ENCODE peak calls at places on chromosomes 7 and 10, in ten cellular contexts. J, K, X, G, C, A, L, S, B and F are unnamed samples.

GRCh38 chr10:29517352-29517923 is 117.3 kb downstream of the SVIL start:
- DNase-seq in L (peak), C (peak), S (peak), J (peak), K (peak), A (no peak), G (no peak), X (peak), B (no peak), F (no peak)

GRCh38 chr10:43471146-43471545 is 34.2 kb downstream of the ZNF487 start:
- DNase-seq in S (no peak), A (no peak), B (no peak), C (no peak), J (no peak), X (no peak), L (no peak), G (no peak), K (no peak), F (no peak)

GRCh38 chr10:78672898-78673297 is 395.9 kb upstream of the ZMIZ1 start:
- DNase-seq in X (peak), S (no peak), K (peak), A (peak), B (peak), J (no peak), L (no peak), G (no peak), C (no peak), F (no peak)

GRCh38 chr10:27240891-27241639 is 468 bp upstream of the ACBD5 start:
- DNase-seq in B (no peak), K (peak), A (no peak), X (no peak), C (peak), L (peak), J (peak), S (peak), G (no peak), F (no peak)

GRCh38 chr10:104353325-104354048 is at the start of gene CFAP58:
- DNase-seq in A (no peak), L (peak), X (peak), J (peak), K (peak), G (no peak), C (peak), B (peak), S (peak), F (peak)

GRCh38 chr10:127990846-127991542 is 84.1 kb downstream of the PTPRE start:
- DNase-seq in B (peak), X (peak), J (no peak), A (peak), G (no peak), K (peak), C (peak), S (no peak), L (no peak), F (no peak)

GRCh38 chr10:92432596-92432995 is 141.3 kb downstream of the IDE start:
- DNase-seq in C (no peak), K (no peak), L (peak), J (peak), G (no peak), S (no peak), B (no peak), X (no peak), A (no peak), F (no peak)

GRCh38 chr7:27873006-27873295 is 133.0 kb downstream of the TAX1BP1 start:
- DNase-seq in L (no peak), K (no peak), S (no peak), X (no peak), B (no peak), J (no peak), G (no peak), A (no peak), C (no peak), F (no peak)

GRCh38 chr10:26483554-26483953 is 45.4 kb downstream of the APBB1IP start:
- DNase-seq in J (no peak), K (no peak), G (no peak), C (no peak), S (no peak), X (peak), B (no peak), L (no peak), A (no peak), F (no peak)

GRCh38 chr7:44801890-44802289 is 5.4 kb downstream of the PPIA start:
- DNase-seq in X (peak), J (no peak), C (peak), A (no peak), S (no peak), L (no peak), G (no peak), B (peak), K (peak), F (no peak)

GRCh38 chr10:16915308-16915707 is 98.1 kb upstream of the RSU1 start:
- DNase-seq in K (no peak), G (no peak), J (no peak), A (no peak), B (no peak), X (no peak), C (no peak), L (no peak), S (no peak), F (no peak)
- TF ChIP-seq CTCF in K (no peak), G (no peak), J (no peak), A (no peak), B (no peak), X (no peak), C (no peak), L (no peak), S (no peak), F (no peak)

DNA sequence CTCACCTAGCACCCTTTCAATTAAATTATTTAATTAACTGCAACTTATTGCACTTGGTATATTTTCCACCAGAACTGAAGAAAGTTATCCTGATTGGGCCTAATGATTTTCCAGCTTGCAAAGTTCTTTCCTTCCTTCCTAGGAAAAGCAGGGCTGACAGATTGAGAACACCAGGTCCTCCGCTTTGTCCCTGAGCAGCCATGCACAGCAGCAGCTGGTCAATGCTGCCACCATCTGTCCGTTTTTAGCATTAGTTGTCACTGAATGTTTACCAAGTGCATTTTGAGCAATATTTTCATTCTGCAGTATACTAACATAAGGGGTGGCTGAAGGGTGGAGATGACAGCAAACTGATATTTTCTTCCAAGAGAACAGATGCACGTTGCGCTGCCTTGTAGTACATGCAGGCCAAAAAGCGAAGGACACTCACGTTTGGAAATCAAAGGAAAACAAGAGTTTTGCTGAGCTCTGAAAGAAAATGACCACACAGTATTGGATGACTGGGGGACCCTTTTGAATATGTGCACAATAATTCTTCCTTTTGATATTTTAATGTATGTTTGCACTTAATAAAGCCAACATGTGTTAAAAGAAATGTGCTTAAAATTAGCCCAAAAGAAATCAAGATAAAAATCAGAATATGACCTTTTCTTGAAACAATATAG is 248.8 kb upstream of the PTN start:
- DNase-seq in K (peak), G (no peak), A (peak), L (peak), C (peak), S (peak), X (peak), B (peak), J (peak), F (peak)
- TF ChIP-seq CTCF in K (peak), G (peak), A (peak), L (peak), C (peak), S (peak), X (peak), B (peak), J (peak), F (peak)

DNA sequence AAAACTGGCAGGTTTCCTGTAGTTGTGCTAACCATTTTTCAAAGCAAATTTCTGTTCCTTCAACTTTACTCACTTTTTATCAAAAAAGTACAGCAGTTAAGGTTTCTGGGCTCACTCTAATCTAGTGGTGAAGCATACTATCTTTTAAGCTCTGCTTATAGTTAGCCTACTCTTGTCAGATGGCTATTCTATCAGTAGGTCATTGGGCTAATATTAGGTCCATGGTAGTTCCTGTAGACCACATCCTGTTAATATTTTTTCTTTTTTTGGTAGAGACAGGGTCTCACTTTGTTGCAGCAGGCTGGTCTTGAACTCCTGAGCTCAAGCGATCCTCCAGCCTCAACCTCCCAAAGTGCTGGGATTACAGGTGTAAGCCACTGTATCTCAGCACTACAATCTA is 27.9 kb upstream of the NRCAM start:
- DNase-seq in J (no peak), S (no peak), G (no peak), K (no peak), L (no peak), X (no peak), C (no peak), A (no peak), B (no peak), F (no peak)
- TF ChIP-seq CTCF in J (no peak), S (no peak), G (no peak), K (no peak), L (no peak), X (no peak), C (no peak), A (no peak), B (no peak), F (no peak)

GRCh38 chr7:98879198-98879988 is 1.1 kb downstream of the TRRAP start:
- DNase-seq in C (peak), J (no peak), G (no peak), L (no peak), A (no peak), X (no peak), S (no peak), B (no peak), K (peak), F (no peak)
- TF ChIP-seq CTCF in C (no peak), J (no peak), G (no peak), L (peak), A (peak), X (no peak), S (peak), B (peak), K (peak), F (peak)

DNA sequence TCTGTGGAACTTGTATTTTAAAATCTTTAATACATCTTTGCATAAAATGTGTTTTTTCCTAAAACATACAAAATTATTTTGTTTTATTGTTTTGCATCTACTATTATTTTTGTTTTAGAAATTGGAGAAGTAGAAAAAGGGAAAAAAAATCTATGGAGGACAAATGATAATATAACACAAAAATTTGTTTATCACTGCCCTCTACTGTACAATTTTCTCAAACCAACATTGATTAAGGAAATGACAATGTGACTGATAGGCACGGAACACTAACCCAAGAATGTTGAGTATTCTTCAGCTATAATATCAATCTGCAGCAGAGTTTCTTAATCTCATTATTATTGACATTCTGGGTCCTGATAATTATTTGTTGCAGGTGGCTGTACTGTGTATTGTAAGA is 9.5 kb upstream of the ING3 start:
- DNase-seq in K (peak), C (peak), A (no peak), S (no peak), J (no peak), B (no peak), X (no peak), G (no peak), L (no peak), F (no peak)
- TF ChIP-seq CTCF in K (peak), C (no peak), A (no peak), S (no peak), J (no peak), B (peak), X (peak), G (peak), L (no peak), F (no peak)

GRCh38 chr7:33716581-33717477 is 188.5 kb upstream of the BMPER start:
- DNase-seq in S (no peak), A (peak), G (no peak), X (peak), C (peak), L (no peak), K (peak), J (no peak), B (peak), F (no peak)
- TF ChIP-seq CTCF in S (peak), A (peak), G (peak), X (peak), C (peak), L (peak), K (peak), J (peak), B (peak), F (peak)

GRCh38 chr7:87495366-87495765 is 19.9 kb upstream of the ABCB4 start:
- DNase-seq in S (no peak), K (no peak), B (no peak), X (no peak), A (no peak), J (no peak), L (no peak), C (no peak), G (no peak), F (no peak)

GRCh38 chr7:87498893-87499292 is 23.4 kb upstream of the ABCB4 start:
- DNase-seq in J (no peak), L (no peak), C (no peak), X (no peak), K (no peak), A (no peak), B (no peak), G (no peak), S (no peak), F (no peak)

GRCh38 chr7:87499494-87499893 is 24.0 kb upstream of the ABCB4 start:
- DNase-seq in C (no peak), L (no peak), S (no peak), K (no peak), A (no peak), G (no peak), B (no peak), J (no peak), X (no peak), F (no peak)

GRCh38 chr7:87497482-87497881 is 22.0 kb upstream of the ABCB4 start:
- DNase-seq in A (no peak), K (no peak), L (no peak), J (no peak), C (no peak), X (no peak), B (no peak), G (no peak), S (no peak), F (no peak)

GRCh38 chr7:87494454-87494853 is 19.0 kb upstream of the ABCB4 start:
- DNase-seq in C (no peak), X (no peak), A (no peak), L (no peak), G (no peak), J (no peak), K (no peak), B (no peak), S (no peak), F (no peak)
- TF ChIP-seq CTCF in C (no peak), X (no peak), A (no peak), L (no peak), G (no peak), J (no peak), K (no peak), B (no peak), S (no peak), F (no peak)